ENCODE peak calls at places on chromosomes 5 and 9, in eight cellular contexts. H, M, G, T, L, O, W and E are unnamed samples.

GRCh38 chr9:71446499-71447411 is 321.6 kb downstream of the CEMIP2 start:
- DNase-seq in T (no peak), M (peak), H (peak), G (peak), O (peak), W (peak), L (peak), E (no peak)

GRCh38 chr5:170809551-170809950 is 26.0 kb downstream of the GABRP start:
- DNase-seq in W (peak), L (no peak), T (no peak), O (peak), G (peak), H (peak), M (peak), E (no peak)

GRCh38 chr9:124033348-124033747 is 21.8 kb downstream of the LHX2 start:
- DNase-seq in O (no peak), W (no peak), G (no peak), H (no peak), L (peak), M (no peak), T (no peak), E (no peak)

GRCh38 chr5:58135571-58136335 is 324.1 kb downstream of the PLK2 start:
- DNase-seq in H (no peak), M (no peak), L (no peak), W (peak), T (no peak), G (no peak), O (no peak), E (no peak)

GRCh38 chr5:92678576-92679105 is 902.4 kb downstream of the NR2F1-AS1 start:
- DNase-seq in W (no peak), L (no peak), M (peak), T (no peak), O (peak), H (no peak), G (no peak), E (no peak)

GRCh38 chr5:5135957-5136676 is 4.0 kb upstream of the ADAMTS16 start:
- DNase-seq in T (no peak), O (no peak), H (no peak), G (no peak), M (no peak), W (no peak), L (no peak), E (no peak)

GRCh38 chr5:116009806-116010205 is 22.5 kb upstream of the ARL14EPL start:
- DNase-seq in L (no peak), O (no peak), W (no peak), M (no peak), H (no peak), T (no peak), G (no peak), E (no peak)

GRCh38 chr5:45189481-45189880 is 380.7 kb downstream of the MRPS30 start:
- DNase-seq in T (no peak), L (no peak), O (no peak), H (no peak), G (no peak), M (no peak), W (no peak), E (no peak)

GRCh38 chr5:151745071-151745705 is 13.2 kb downstream of the ATOX1 start:
- DNase-seq in H (no peak), T (no peak), G (peak), O (peak), W (peak), L (no peak), M (peak), E (peak)

GRCh38 chr5:66828551-66829421 is 232.6 kb downstream of the MAST4 start:
- DNase-seq in M (peak), G (no peak), H (no peak), O (peak), W (peak), L (peak), T (no peak), E (peak)

GRCh38 chr5:88889165-88890069 is 6.4 kb upstream of the MEF2C start:
- DNase-seq in M (peak), T (no peak), O (no peak), G (peak), H (peak), L (peak), W (peak), E (peak)

GRCh38 chr9:113566011-113566711 is 102.6 kb downstream of the RGS3 start:
- DNase-seq in T (no peak), H (no peak), O (peak), W (no peak), M (no peak), G (no peak), L (peak), E (peak)

GRCh38 chr9:75927351-75927750 is 36.9 kb downstream of the PCSK5 start:
- DNase-seq in H (no peak), O (no peak), L (no peak), G (no peak), M (no peak), W (no peak), T (no peak), E (no peak)

GRCh38 chr5:137114529-137114928 is 384.6 kb downstream of the SPOCK1 start:
- DNase-seq in G (no peak), T (no peak), W (peak), O (no peak), L (no peak), M (no peak), H (no peak), E (no peak)

GRCh38 chr5:140481758-140482157 is 65.7 kb upstream of the EIF4EBP3 start:
- DNase-seq in T (no peak), G (no peak), M (no peak), L (no peak), H (no peak), O (no peak), W (peak), E (no peak)

GRCh38 chr5:368162-369084 is 46.9 kb downstream of the AHRR start:
- DNase-seq in L (peak), O (no peak), G (peak), T (no peak), M (no peak), W (peak), H (no peak), E (no peak)

GRCh38 chr5:54259090-54259489 is 51.3 kb downstream of the ARL15 start:
- DNase-seq in G (no peak), H (no peak), L (no peak), M (no peak), T (no peak), W (no peak), O (no peak), E (no peak)

GRCh38 chr5:43207601-43208000 is 15.6 kb downstream of the NIM1K start:
- DNase-seq in H (no peak), M (no peak), T (no peak), W (peak), O (no peak), G (no peak), L (no peak), E (no peak)

GRCh38 chr5:52707626-52708025 is 80.1 kb upstream of the ITGA1 start:
- DNase-seq in T (no peak), W (no peak), L (no peak), H (no peak), G (no peak), O (no peak), M (no peak), E (no peak)

GRCh38 chr5:82004511-82004910 is 32.7 kb downstream of the ATG10 start:
- DNase-seq in W (peak), O (no peak), G (no peak), H (no peak), M (no peak), L (no peak), T (no peak), E (no peak)

GRCh38 chr5:174182111-174182510 is 136.6 kb downstream of the NSG2 start:
- DNase-seq in W (no peak), M (no peak), T (no peak), H (no peak), L (no peak), G (no peak), O (no peak), E (no peak)

GRCh38 chr9:6969805-6970204 is 212.0 kb downstream of the KDM4C start:
- DNase-seq in M (no peak), O (no peak), H (no peak), W (no peak), G (no peak), T (no peak), L (no peak), E (no peak)

GRCh38 chr9:104961701-104962359 is 33.9 kb upstream of the ABCA1 start:
- DNase-seq in O (no peak), G (no peak), T (no peak), W (no peak), H (no peak), L (no peak), M (no peak), E (no peak)

GRCh38 chr9:113471566-113471965 is 8.0 kb downstream of the RGS3 start:
- DNase-seq in W (no peak), O (no peak), L (no peak), H (no peak), M (no peak), T (no peak), G (no peak), E (no peak)

GRCh38 chr5:54083851-54084250 is 226.5 kb downstream of the ARL15 start:
- DNase-seq in G (no peak), M (no peak), T (no peak), O (no peak), L (no peak), W (no peak), H (no peak), E (no peak)